ENCODE peak calls at places on chromosomes 5 and 9, in four cellular contexts. M is NCI-H748 treated with DMSO at 0.1 percent for 48 hours; T is cardiac septum; W is effector CD4-positive, alpha-beta T cell. Q is an unnamed sample.

GRCh38 chr5:90866333-90866732 is 307.7 kb downstream of the ADGRV1 start:
- DNase-seq in W (no peak), T (no peak), M (peak; percentile 66), Q (peak; percentile 40)

GRCh38 chr9:112194969-112195431 is 19.9 kb upstream of the SUSD1 start:
- DNase-seq in T (no peak), W (no peak), M (no peak), Q (no peak)

GRCh38 chr5:72949481-72949880 is 6.4 kb upstream of the FCHO2 start:
- DNase-seq in T (no peak), M (no peak), W (no peak), Q (no peak)

GRCh38 chr9:88949961-88950340 is 41.3 kb upstream of the S1PR3 start:
- DNase-seq in T (no peak), M (no peak), W (no peak), Q (no peak)

GRCh38 chr9:84697494-84698114 is 28.1 kb downstream of the NTRK2 start:
- DNase-seq in T (peak; percentile 78), M (peak; percentile 43), W (no peak), Q (no peak)

GRCh38 chr9:99103505-99103904 is 1.4 kb upstream of the TGFBR1 start:
- DNase-seq in T (no peak), M (no peak), W (no peak), Q (no peak)

GRCh38 chr9:78030553-78031270 is 899 bp downstream of the GNAQ start:
- DNase-seq in W (peak; percentile 24), T (peak; percentile 86), M (peak; percentile 20), Q (peak; percentile 22)

GRCh38 chr5:125277494-125278154 is 531.2 kb upstream of the ZNF608 start:
- DNase-seq in M (no peak), W (no peak), T (no peak), Q (no peak)

GRCh38 chr9:120971938-120972337 is 45.3 kb upstream of the TRAF1 start:
- DNase-seq in T (no peak), W (no peak), M (no peak), Q (no peak)

GRCh38 chr5:141172381-141173204 is at the start of gene PCDHB7:
- DNase-seq in T (no peak), W (no peak), M (peak; percentile 70), Q (no peak)